ENCODE peak calls at places on chromosomes 6 and 20, in ten cellular contexts. C, J, U, P, Q, A, K, V, L and Y are unnamed samples.

GRCh38 chr20:35165221-35166185 is 6.4 kb upstream of the PROCR start:
- DNase-seq in K (no peak), U (no peak), A (no peak), L (no peak), V (no peak), J (no peak), Q (no peak), C (no peak), P (no peak), Y (no peak)

GRCh38 chr20:31705598-31706597 is 16.8 kb downstream of the BCL2L1 start:
- DNase-seq in P (peak), K (peak), V (no peak), C (no peak), J (no peak), A (no peak), Q (no peak), U (no peak), L (no peak), Y (no peak)

GRCh38 chr6:32118782-32119628 is 9.0 kb downstream of the ATF6B start:
- DNase-seq in P (peak), L (peak), A (peak), K (peak), Q (peak), V (peak), J (peak), U (peak), C (peak), Y (no peak)

GRCh38 chr20:10249048-10249770 is 30.6 kb downstream of the SNAP25 start:
- DNase-seq in K (no peak), C (no peak), U (no peak), Q (no peak), A (no peak), L (no peak), V (no peak), J (no peak), P (no peak), Y (no peak)

GRCh38 chr20:44504402-44505309 is 17.2 kb downstream of the SERINC3 start:
- DNase-seq in Q (no peak), L (no peak), K (peak), V (no peak), P (no peak), J (no peak), A (no peak), C (no peak), U (no peak), Y (no peak)

GRCh38 chr6:167668019-167668753 is 158.5 kb upstream of the AFDN start:
- DNase-seq in L (no peak), V (no peak), A (no peak), P (peak), Q (no peak), C (no peak), U (no peak), K (peak), J (no peak), Y (no peak)

GRCh38 chr20:49821850-49822249 is 9.2 kb downstream of the SLC9A8 start:
- DNase-seq in C (no peak), P (no peak), J (no peak), K (no peak), A (no peak), V (no peak), Q (no peak), L (no peak), U (no peak), Y (no peak)

GRCh38 chr20:57329608-57330221 is at the start of gene SPO11:
- DNase-seq in J (no peak), U (no peak), K (no peak), C (no peak), L (peak), V (no peak), A (peak), Q (no peak), P (no peak), Y (peak)

GRCh38 chr6:89162047-89162371 is 16.2 kb downstream of the PM20D2 start:
- DNase-seq in K (no peak), J (peak), C (no peak), P (no peak), V (no peak), A (no peak), U (no peak), Q (no peak), L (no peak), Y (no peak)

GRCh38 chr20:10949930-10950783 is 276.4 kb upstream of the JAG1 start:
- DNase-seq in U (no peak), V (no peak), K (peak), J (no peak), L (no peak), P (no peak), C (no peak), A (no peak), Q (no peak), Y (no peak)

GRCh38 chr6:166738778-166739654 is 112.0 kb upstream of the RPS6KA2 start:
- DNase-seq in U (no peak), P (no peak), K (no peak), Q (no peak), L (no peak), A (no peak), J (no peak), C (no peak), V (no peak), Y (no peak)

GRCh38 chr6:34745277-34746103 is 11.8 kb upstream of the SNRPC start:
- DNase-seq in L (peak), A (no peak), Q (no peak), V (peak), J (no peak), K (peak), P (peak), C (peak), U (peak), Y (no peak)

GRCh38 chr20:34639755-34640222 is 37.1 kb downstream of the PIGU start:
- DNase-seq in A (no peak), C (peak), U (no peak), J (no peak), L (no peak), P (peak), V (no peak), Q (no peak), K (peak), Y (no peak)

GRCh38 chr6:105564503-105564902 is 161.6 kb upstream of the PREP start:
- DNase-seq in P (no peak), C (no peak), K (no peak), A (no peak), V (no peak), Q (no peak), L (no peak), U (no peak), J (no peak), Y (no peak)

GRCh38 chr6:130615816-130616215 is 211.4 kb upstream of the SMLR1 start:
- DNase-seq in K (no peak), P (no peak), L (no peak), Q (no peak), V (no peak), C (no peak), J (no peak), U (no peak), A (no peak), Y (no peak)

GRCh38 chr20:3158968-3159431 is 665 bp downstream of the FASTKD5 start:
- DNase-seq in U (no peak), P (no peak), V (no peak), L (peak), A (no peak), K (no peak), Q (no peak), C (no peak), J (no peak), Y (no peak)

GRCh38 chr20:37517371-37517748 is 3.7 kb upstream of the NNAT start:
- DNase-seq in K (no peak), P (peak), J (no peak), C (no peak), V (peak), U (no peak), A (no peak), L (no peak), Q (no peak), Y (no peak)

GRCh38 chr6:65745614-65746013 is 38.6 kb upstream of the EYS start:
- DNase-seq in K (no peak), L (no peak), P (no peak), U (no peak), Q (no peak), V (no peak), J (no peak), C (no peak), A (no peak), Y (no peak)

GRCh38 chr20:6700563-6701328 is 66.7 kb upstream of the BMP2 start:
- DNase-seq in U (no peak), K (no peak), L (no peak), P (peak), A (no peak), C (no peak), J (peak), V (peak), Q (no peak), Y (peak)

GRCh38 chr20:61801857-61802442 is 263.7 kb downstream of the TAF4 start:
- DNase-seq in U (no peak), J (no peak), V (no peak), L (no peak), A (no peak), P (no peak), C (no peak), K (no peak), Q (no peak), Y (no peak)

GRCh38 chr20:11372831-11373230 is 544.9 kb upstream of the BTBD3 start:
- DNase-seq in U (no peak), K (no peak), C (no peak), P (no peak), Q (no peak), V (no peak), L (no peak), A (no peak), J (no peak), Y (no peak)

GRCh38 chr6:41735427-41736206 is at the start of gene TFEB:
- DNase-seq in K (peak), C (peak), A (peak), Q (no peak), P (peak), L (peak), V (peak), U (peak), J (peak), Y (peak)

GRCh38 chr6:157143171-157143884 is 180.0 kb downstream of the TMEM242 start:
- DNase-seq in Q (no peak), K (no peak), A (no peak), L (no peak), J (no peak), C (no peak), U (no peak), V (no peak), P (no peak), Y (no peak)

GRCh38 chr6:31393932-31394331 is 9.5 kb upstream of the MICA start:
- DNase-seq in L (no peak), J (no peak), U (no peak), P (no peak), Q (no peak), V (no peak), K (no peak), C (no peak), A (no peak), Y (no peak)

GRCh38 chr6:74798302-74798701 is 407.6 kb downstream of the COL12A1 start:
- DNase-seq in C (no peak), V (no peak), A (no peak), J (no peak), P (no peak), Q (no peak), L (no peak), U (no peak), K (no peak), Y (no peak)

GRCh38 chr20:11556410-11556809 is 361.3 kb upstream of the BTBD3 start:
- DNase-seq in A (no peak), Q (no peak), J (no peak), C (no peak), K (no peak), U (no peak), V (no peak), L (no peak), P (no peak), Y (no peak)

GRCh38 chr6:41878961-41879405 is 16.2 kb downstream of the USP49 start:
- DNase-seq in L (no peak), U (no peak), V (no peak), A (no peak), P (no peak), Q (no peak), J (no peak), K (peak), C (no peak), Y (no peak)

GRCh38 chr20:5680227-5680626 is 70.0 kb upstream of the SHLD1 start:
- DNase-seq in C (no peak), Q (no peak), P (no peak), J (no peak), A (no peak), K (no peak), U (no peak), L (no peak), V (no peak), Y (no peak)

GRCh38 chr20:54091120-54091480 is 20.7 kb upstream of the BCAS1 start:
- DNase-seq in J (no peak), Q (no peak), A (no peak), C (no peak), K (no peak), U (no peak), V (no peak), P (no peak), L (no peak), Y (no peak)

GRCh38 chr20:57443866-57444265 is 52.7 kb downstream of the RBM38 start:
- DNase-seq in C (no peak), V (no peak), J (no peak), L (no peak), Q (no peak), U (no peak), A (no peak), P (no peak), K (no peak), Y (no peak)

GRCh38 chr6:129621252-129621651 is 88.7 kb downstream of the ARHGAP18 start:
- DNase-seq in A (peak), P (peak), Q (no peak), U (no peak), L (peak), C (peak), K (peak), V (no peak), J (no peak), Y (no peak)

GRCh38 chr6:144360401-144360800 is 75.3 kb downstream of the UTRN start:
- DNase-seq in A (no peak), K (no peak), J (no peak), P (no peak), Q (no peak), C (no peak), L (no peak), V (no peak), U (no peak), Y (no peak)

DNA sequence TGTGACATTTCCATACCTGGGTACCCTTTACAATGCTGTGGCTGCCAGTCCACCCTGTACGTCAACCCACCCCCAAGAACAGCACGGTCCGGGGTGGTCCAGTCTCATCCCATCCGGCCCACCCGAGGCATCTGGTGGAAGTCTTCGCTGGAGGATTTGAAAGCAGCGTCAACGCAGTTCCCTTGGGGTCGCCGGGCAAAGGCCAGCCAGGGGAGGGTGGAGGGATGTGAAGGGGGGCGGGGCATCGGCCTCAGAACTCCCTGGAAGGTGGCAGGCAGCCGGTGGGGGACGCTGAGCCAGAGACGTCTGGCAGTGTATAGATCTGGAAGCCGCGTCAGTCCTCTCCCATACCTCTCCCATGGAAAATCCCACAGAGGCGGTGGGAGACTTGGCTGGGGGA is 1944.0 kb upstream of the DEFB115 start:
- DNase-seq in J (peak), U (no peak), L (no peak), C (no peak), P (no peak), K (no peak), A (no peak), Q (no peak), V (no peak), Y (peak)
- TF ChIP-seq EP300 in J (no peak), U (no peak), L (no peak), C (no peak), P (no peak), K (no peak), A (no peak), Q (no peak), V (no peak), Y (no peak)

GRCh38 chr6:2029952-2030351 is 215.5 kb downstream of the GMDS start:
- DNase-seq in J (no peak), Q (no peak), P (no peak), C (no peak), A (no peak), L (no peak), V (no peak), U (no peak), K (no peak), Y (no peak)

GRCh38 chr6:2026133-2026532 is 219.3 kb downstream of the GMDS start:
- DNase-seq in U (no peak), L (no peak), Q (no peak), J (no peak), A (no peak), V (no peak), K (no peak), C (no peak), P (no peak), Y (no peak)

GRCh38 chr6:2029130-2029794 is 216.1 kb downstream of the GMDS start:
- DNase-seq in P (no peak), L (no peak), C (no peak), J (no peak), K (no peak), V (no peak), Q (no peak), A (no peak), U (no peak), Y (no peak)

GRCh38 chr6:2030682-2031244 is 214.6 kb downstream of the GMDS start:
- DNase-seq in U (no peak), K (no peak), A (no peak), V (no peak), C (no peak), L (no peak), J (no peak), Q (no peak), P (no peak), Y (no peak)

DNA sequence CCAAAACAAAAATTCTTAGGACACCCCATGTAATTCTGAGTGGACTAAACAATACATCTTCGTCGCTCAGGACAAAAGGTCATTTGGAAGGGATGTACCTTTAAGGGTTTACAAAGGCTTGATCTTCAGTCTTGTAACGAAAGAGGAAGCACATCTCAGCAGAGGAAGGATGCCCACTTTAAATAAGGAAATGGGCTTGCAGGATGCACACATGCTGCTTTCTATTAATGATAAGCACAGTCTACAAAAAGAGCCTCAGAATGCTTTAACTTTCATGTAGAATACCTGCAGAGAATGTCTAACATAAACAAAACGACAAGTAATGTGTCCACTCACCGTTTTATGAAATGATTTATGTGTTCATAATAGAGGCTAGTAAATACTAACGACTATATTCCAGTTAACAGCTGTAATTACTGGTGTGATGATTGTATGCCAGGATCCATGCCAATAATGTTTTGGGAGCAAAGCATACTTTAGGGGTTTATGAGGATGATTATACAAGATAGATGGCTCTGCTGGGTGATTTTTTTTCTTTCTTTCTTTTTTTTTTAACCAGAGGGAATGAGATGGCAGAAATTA is 216.9 kb downstream of the GMDS start:
- DNase-seq in A (no peak), L (no peak), K (no peak), V (no peak), P (no peak), J (no peak), C (no peak), Q (peak), U (no peak), Y (no peak)
- TF ChIP-seq POLR2AphosphoS5 in A (no peak), L (no peak), K (no peak), V (no peak), P (no peak), J (no peak), C (no peak), Q (no peak), U (no peak), Y (peak)

GRCh38 chr6:5398530-5398929 is 137.2 kb downstream of the FARS2 start:
- DNase-seq in A (no peak), U (no peak), C (no peak), P (no peak), V (no peak), L (peak), J (no peak), Q (no peak), K (peak), Y (no peak)

GRCh38 chr6:5403619-5404018 is 142.3 kb downstream of the FARS2 start:
- DNase-seq in Q (no peak), P (no peak), L (no peak), J (no peak), C (no peak), U (no peak), A (no peak), K (no peak), V (no peak), Y (no peak)

GRCh38 chr6:5399391-5399790 is 138.1 kb downstream of the FARS2 start:
- DNase-seq in Q (no peak), J (no peak), K (no peak), A (no peak), U (no peak), L (no peak), C (no peak), V (no peak), P (no peak), Y (no peak)

GRCh38 chr6:5401845-5402738 is 140.8 kb downstream of the FARS2 start:
- DNase-seq in Q (no peak), U (no peak), A (no peak), L (peak), J (no peak), P (no peak), V (no peak), K (peak), C (no peak), Y (no peak)

DNA sequence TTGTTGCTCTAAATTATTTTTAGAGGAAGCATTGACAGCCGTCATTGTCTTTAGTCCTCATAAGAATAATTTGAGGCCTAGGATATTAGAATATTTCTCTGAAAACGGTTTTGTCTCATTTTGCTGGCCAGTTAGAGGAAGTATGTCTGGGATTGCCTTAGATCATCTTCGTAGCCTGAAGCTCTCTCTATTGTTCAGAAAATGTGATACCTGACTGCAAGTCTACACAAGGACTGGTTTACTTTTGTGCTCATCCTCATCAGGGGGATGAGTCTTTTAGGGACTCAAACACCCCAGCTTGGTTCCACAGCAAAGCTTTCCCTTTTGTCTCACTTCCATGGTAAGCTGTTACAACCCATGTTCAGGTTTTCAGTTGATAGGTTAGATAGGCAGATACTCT is 141.8 kb downstream of the FARS2 start:
- DNase-seq in A (no peak), U (no peak), K (no peak), V (no peak), J (no peak), Q (no peak), L (no peak), P (no peak), C (no peak), Y (no peak)
- TF ChIP-seq POLR2A in A (no peak), U (no peak), K (no peak), V (no peak), J (no peak), Q (no peak), L (no peak), P (no peak), C (no peak), Y (no peak)

DNA sequence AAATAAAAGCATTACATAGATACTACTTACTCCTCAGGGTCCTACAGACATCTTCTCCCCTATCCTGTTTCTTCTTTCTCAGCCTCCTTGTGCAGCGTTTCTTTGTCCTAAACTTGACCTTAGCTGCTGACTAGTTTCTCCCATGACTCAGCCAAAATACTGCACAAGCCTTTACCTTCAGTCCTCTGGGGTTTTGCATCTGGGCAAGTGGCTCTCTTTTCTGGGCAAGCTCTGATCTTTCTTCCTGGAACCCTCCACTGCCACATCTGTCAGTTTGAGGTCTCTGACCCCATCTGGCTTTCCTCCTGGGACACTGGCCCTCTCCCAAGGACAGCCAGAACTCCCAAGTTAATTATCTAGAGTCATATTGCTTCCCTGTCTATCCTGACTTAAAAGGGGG is 838.4 kb downstream of the DHX35 start:
- DNase-seq in Q (peak), P (no peak), V (no peak), U (no peak), A (no peak), L (no peak), K (no peak), J (peak), C (no peak), Y (no peak)
- TF ChIP-seq EP300 in Q (no peak), P (peak), V (no peak), U (no peak), A (no peak), L (no peak), K (no peak), J (peak), C (no peak), Y (peak)

GRCh38 chr6:33620158-33620583 is 951 bp upstream of the ITPR3 start:
- DNase-seq in L (peak), C (peak), J (no peak), K (no peak), P (peak), U (no peak), A (peak), V (peak), Q (no peak), Y (no peak)
- TF ChIP-seq POLR2AphosphoS5 in L (no peak), C (no peak), J (peak), K (no peak), P (no peak), U (no peak), A (no peak), V (peak), Q (no peak), Y (no peak)